ENCODE peak calls at places on chromosome 14, in eight cellular contexts. One of them, this sample, is unnamed.

GRCh38 chr14:20610002-20610765 is 19.0 kb upstream of the RNASE12 start:
- DNase-seq in body of pancreas: peak
- DNase-seq in GM12878: no peak
- DNase-seq in IMR-90: peak
- DNase-seq in heart left ventricle: peak
- DNase-seq in suprapubic skin: peak
- DNase-seq in erythroblast: peak
- DNase-seq in adrenal gland: peak
- DNase-seq in this sample: no peak

GRCh38 chr14:22606380-22606779 is 8.3 kb downstream of the ABHD4 start:
- DNase-seq in body of pancreas: no peak
- DNase-seq in GM12878: no peak
- DNase-seq in IMR-90: peak
- DNase-seq in heart left ventricle: no peak
- DNase-seq in suprapubic skin: no peak
- DNase-seq in erythroblast: no peak
- DNase-seq in adrenal gland: no peak
- DNase-seq in this sample: no peak

GRCh38 chr14:106789318-106789717 is 1262.9 kb downstream of the TMEM121 start:
- DNase-seq in body of pancreas: no peak
- DNase-seq in GM12878: no peak
- DNase-seq in IMR-90: no peak
- DNase-seq in heart left ventricle: no peak
- DNase-seq in suprapubic skin: no peak
- DNase-seq in erythroblast: no peak
- DNase-seq in adrenal gland: no peak
- DNase-seq in this sample: no peak

GRCh38 chr14:29925106-29925722 is 2.4 kb downstream of the PRKD1 start:
- DNase-seq in body of pancreas: no peak
- DNase-seq in GM12878: no peak
- DNase-seq in IMR-90: peak
- DNase-seq in heart left ventricle: no peak
- DNase-seq in suprapubic skin: no peak
- DNase-seq in erythroblast: no peak
- DNase-seq in adrenal gland: no peak
- DNase-seq in this sample: no peak

GRCh38 chr14:90228478-90228877 is 27.9 kb upstream of the PSMC1 start:
- DNase-seq in body of pancreas: no peak
- DNase-seq in GM12878: no peak
- DNase-seq in IMR-90: no peak
- DNase-seq in heart left ventricle: no peak
- DNase-seq in suprapubic skin: no peak
- DNase-seq in erythroblast: no peak
- DNase-seq in adrenal gland: no peak
- DNase-seq in this sample: no peak

GRCh38 chr14:78950654-78951053 is 780.5 kb downstream of the NRXN3 start:
- DNase-seq in body of pancreas: no peak
- DNase-seq in GM12878: no peak
- DNase-seq in IMR-90: peak
- DNase-seq in heart left ventricle: no peak
- DNase-seq in suprapubic skin: no peak
- DNase-seq in erythroblast: no peak
- DNase-seq in adrenal gland: peak
- DNase-seq in this sample: no peak

GRCh38 chr14:46147486-46147885 is 504.1 kb downstream of the RPL10L start:
- DNase-seq in body of pancreas: no peak
- DNase-seq in GM12878: no peak
- DNase-seq in IMR-90: no peak
- DNase-seq in heart left ventricle: no peak
- DNase-seq in suprapubic skin: no peak
- DNase-seq in erythroblast: no peak
- DNase-seq in adrenal gland: no peak
- DNase-seq in this sample: no peak

GRCh38 chr14:65958664-65959562 is 527.3 kb upstream of the CCDC196 start:
- DNase-seq in body of pancreas: no peak
- DNase-seq in GM12878: no peak
- DNase-seq in IMR-90: peak
- DNase-seq in heart left ventricle: no peak
- DNase-seq in suprapubic skin: no peak
- DNase-seq in erythroblast: peak
- DNase-seq in adrenal gland: peak
- DNase-seq in this sample: no peak

GRCh38 chr14:83280719-83281118 is 1747.1 kb upstream of the SEL1L start:
- DNase-seq in body of pancreas: no peak
- DNase-seq in GM12878: no peak
- DNase-seq in IMR-90: no peak
- DNase-seq in heart left ventricle: no peak
- DNase-seq in suprapubic skin: no peak
- DNase-seq in erythroblast: no peak
- DNase-seq in adrenal gland: no peak
- DNase-seq in this sample: no peak

GRCh38 chr14:68981539-68981976 is 2.5 kb upstream of the ACTN1 start:
- DNase-seq in body of pancreas: no peak
- DNase-seq in GM12878: no peak
- DNase-seq in IMR-90: peak
- DNase-seq in heart left ventricle: no peak
- DNase-seq in suprapubic skin: no peak
- DNase-seq in erythroblast: no peak
- DNase-seq in adrenal gland: no peak
- DNase-seq in this sample: no peak
- TF ChIP-seq POLR2A in body of pancreas: no peak
- TF ChIP-seq POLR2A in GM12878: no peak
- TF ChIP-seq POLR2A in IMR-90: peak
- TF ChIP-seq POLR2A in heart left ventricle: no peak
- TF ChIP-seq POLR2A in suprapubic skin: no peak
- TF ChIP-seq POLR2A in erythroblast: no peak
- TF ChIP-seq POLR2A in adrenal gland: no peak
- TF ChIP-seq POLR2A in this sample: no peak

GRCh38 chr14:54440454-54440853 is 720 bp downstream of the CNIH1 start:
- DNase-seq in body of pancreas: no peak
- DNase-seq in GM12878: no peak
- DNase-seq in IMR-90: peak
- DNase-seq in heart left ventricle: no peak
- DNase-seq in suprapubic skin: no peak
- DNase-seq in erythroblast: peak
- DNase-seq in adrenal gland: no peak
- DNase-seq in this sample: no peak

GRCh38 chr14:54440037-54440436 is 1.1 kb downstream of the CNIH1 start:
- DNase-seq in body of pancreas: no peak
- DNase-seq in GM12878: no peak
- DNase-seq in IMR-90: peak
- DNase-seq in heart left ventricle: no peak
- DNase-seq in suprapubic skin: no peak
- DNase-seq in erythroblast: peak
- DNase-seq in adrenal gland: no peak
- DNase-seq in this sample: no peak

GRCh38 chr14:54444003-54444402 is 2.8 kb upstream of the CNIH1 start:
- DNase-seq in body of pancreas: no peak
- DNase-seq in GM12878: no peak
- DNase-seq in IMR-90: no peak
- DNase-seq in heart left ventricle: no peak
- DNase-seq in suprapubic skin: no peak
- DNase-seq in erythroblast: no peak
- DNase-seq in adrenal gland: no peak
- DNase-seq in this sample: no peak

GRCh38 chr14:54438703-54439102 is 2.5 kb downstream of the CNIH1 start:
- DNase-seq in body of pancreas: no peak
- DNase-seq in GM12878: no peak
- DNase-seq in IMR-90: no peak
- DNase-seq in heart left ventricle: no peak
- DNase-seq in suprapubic skin: no peak
- DNase-seq in erythroblast: no peak
- DNase-seq in adrenal gland: no peak
- DNase-seq in this sample: no peak

DNA sequence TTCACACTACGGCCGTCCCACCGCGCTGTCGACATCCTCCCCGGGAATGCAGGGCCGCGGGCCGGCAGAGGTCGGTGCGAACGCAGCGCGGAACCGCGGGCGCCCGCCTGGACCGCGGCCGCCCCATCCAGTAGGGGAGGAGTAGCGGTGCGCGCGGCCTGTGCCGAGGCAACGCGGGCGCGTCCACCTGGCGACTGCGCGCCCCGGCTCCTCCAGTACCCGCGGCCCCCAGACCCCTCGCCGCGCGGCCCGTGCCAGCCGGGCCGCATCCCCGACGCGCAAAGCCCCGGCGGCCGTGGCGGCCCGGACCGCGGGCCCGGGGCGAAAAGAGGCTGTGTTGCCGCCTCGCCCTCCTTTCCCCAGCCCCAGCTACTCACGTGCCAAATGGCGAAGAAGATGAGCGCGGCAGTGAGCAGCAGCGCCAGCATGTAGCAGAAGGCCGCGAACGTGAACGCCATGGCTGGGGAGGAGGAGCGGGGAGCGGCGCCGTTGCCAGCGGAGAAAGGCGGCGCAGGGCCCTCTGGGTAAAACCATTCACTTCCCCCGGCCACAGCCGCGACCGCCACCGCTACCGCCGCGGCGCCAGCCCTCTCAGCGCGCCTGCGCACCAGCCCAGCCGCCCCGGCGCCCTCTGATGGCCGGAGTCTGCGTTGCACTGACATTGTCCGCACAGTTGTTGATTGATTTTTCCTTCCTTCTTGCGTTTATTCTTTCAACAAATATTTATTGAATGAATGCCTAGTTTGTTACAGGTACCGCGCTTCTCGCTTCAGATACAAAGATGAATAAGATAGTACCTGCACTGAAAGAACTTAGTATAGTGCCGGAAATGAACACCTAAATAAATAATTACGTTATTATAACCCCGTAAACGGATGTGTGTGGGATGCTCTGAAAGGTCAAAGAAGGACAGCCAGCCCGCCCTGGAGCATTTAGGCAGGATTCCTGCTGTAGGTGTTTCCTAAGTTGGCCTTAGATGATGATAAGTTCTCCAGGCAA is at the start of gene CNIH1:
- DNase-seq in body of pancreas: peak
- DNase-seq in GM12878: peak
- DNase-seq in IMR-90: peak
- DNase-seq in heart left ventricle: peak
- DNase-seq in suprapubic skin: peak
- DNase-seq in erythroblast: peak
- DNase-seq in adrenal gland: peak
- DNase-seq in this sample: peak
- TF ChIP-seq POLR2A in body of pancreas: peak
- TF ChIP-seq POLR2A in GM12878: peak
- TF ChIP-seq POLR2A in IMR-90: peak
- TF ChIP-seq POLR2A in heart left ventricle: no peak
- TF ChIP-seq POLR2A in suprapubic skin: peak
- TF ChIP-seq POLR2A in erythroblast: peak
- TF ChIP-seq POLR2A in adrenal gland: peak
- TF ChIP-seq POLR2A in this sample: peak

GRCh38 chr14:76779221-76780057 is 18.2 kb downstream of the VASH1 start:
- DNase-seq in body of pancreas: no peak
- DNase-seq in GM12878: no peak
- DNase-seq in IMR-90: no peak
- DNase-seq in heart left ventricle: no peak
- DNase-seq in suprapubic skin: no peak
- DNase-seq in erythroblast: no peak
- DNase-seq in adrenal gland: no peak
- DNase-seq in this sample: no peak

GRCh38 chr14:76780875-76781647 is 19.8 kb downstream of the VASH1 start:
- DNase-seq in body of pancreas: no peak
- DNase-seq in GM12878: no peak
- DNase-seq in IMR-90: peak
- DNase-seq in heart left ventricle: no peak
- DNase-seq in suprapubic skin: no peak
- DNase-seq in erythroblast: no peak
- DNase-seq in adrenal gland: peak
- DNase-seq in this sample: no peak

GRCh38 chr14:76778546-76779215 is 17.4 kb downstream of the VASH1 start:
- DNase-seq in body of pancreas: no peak
- DNase-seq in GM12878: no peak
- DNase-seq in IMR-90: no peak
- DNase-seq in heart left ventricle: no peak
- DNase-seq in suprapubic skin: no peak
- DNase-seq in erythroblast: no peak
- DNase-seq in adrenal gland: no peak
- DNase-seq in this sample: no peak

GRCh38 chr14:76780360-76780759 is 19.1 kb downstream of the VASH1 start:
- DNase-seq in body of pancreas: no peak
- DNase-seq in GM12878: no peak
- DNase-seq in IMR-90: no peak
- DNase-seq in heart left ventricle: no peak
- DNase-seq in suprapubic skin: no peak
- DNase-seq in erythroblast: no peak
- DNase-seq in adrenal gland: no peak
- DNase-seq in this sample: no peak

DNA sequence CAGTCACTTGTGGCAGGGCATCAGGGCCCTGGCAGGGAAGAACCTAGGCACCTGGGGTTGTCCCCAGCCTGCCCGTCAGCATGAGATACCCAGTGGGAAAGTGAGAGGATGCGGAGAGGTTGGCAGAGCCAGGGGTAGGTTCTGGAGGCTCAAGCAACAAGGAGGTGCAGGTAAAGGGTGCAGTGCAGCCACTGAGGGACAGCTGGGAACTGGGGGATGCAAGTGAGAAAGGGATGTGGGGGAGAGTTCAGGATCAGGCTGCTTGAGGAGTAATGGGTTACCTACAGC is 18.7 kb downstream of the VASH1 start:
- DNase-seq in body of pancreas: no peak
- DNase-seq in GM12878: no peak
- DNase-seq in IMR-90: no peak
- DNase-seq in heart left ventricle: no peak
- DNase-seq in suprapubic skin: no peak
- DNase-seq in erythroblast: no peak
- DNase-seq in adrenal gland: no peak
- DNase-seq in this sample: no peak
- TF ChIP-seq POLR2A in body of pancreas: no peak
- TF ChIP-seq POLR2A in GM12878: no peak
- TF ChIP-seq POLR2A in IMR-90: no peak
- TF ChIP-seq POLR2A in heart left ventricle: no peak
- TF ChIP-seq POLR2A in suprapubic skin: no peak
- TF ChIP-seq POLR2A in erythroblast: no peak
- TF ChIP-seq POLR2A in adrenal gland: no peak
- TF ChIP-seq POLR2A in this sample: no peak

DNA sequence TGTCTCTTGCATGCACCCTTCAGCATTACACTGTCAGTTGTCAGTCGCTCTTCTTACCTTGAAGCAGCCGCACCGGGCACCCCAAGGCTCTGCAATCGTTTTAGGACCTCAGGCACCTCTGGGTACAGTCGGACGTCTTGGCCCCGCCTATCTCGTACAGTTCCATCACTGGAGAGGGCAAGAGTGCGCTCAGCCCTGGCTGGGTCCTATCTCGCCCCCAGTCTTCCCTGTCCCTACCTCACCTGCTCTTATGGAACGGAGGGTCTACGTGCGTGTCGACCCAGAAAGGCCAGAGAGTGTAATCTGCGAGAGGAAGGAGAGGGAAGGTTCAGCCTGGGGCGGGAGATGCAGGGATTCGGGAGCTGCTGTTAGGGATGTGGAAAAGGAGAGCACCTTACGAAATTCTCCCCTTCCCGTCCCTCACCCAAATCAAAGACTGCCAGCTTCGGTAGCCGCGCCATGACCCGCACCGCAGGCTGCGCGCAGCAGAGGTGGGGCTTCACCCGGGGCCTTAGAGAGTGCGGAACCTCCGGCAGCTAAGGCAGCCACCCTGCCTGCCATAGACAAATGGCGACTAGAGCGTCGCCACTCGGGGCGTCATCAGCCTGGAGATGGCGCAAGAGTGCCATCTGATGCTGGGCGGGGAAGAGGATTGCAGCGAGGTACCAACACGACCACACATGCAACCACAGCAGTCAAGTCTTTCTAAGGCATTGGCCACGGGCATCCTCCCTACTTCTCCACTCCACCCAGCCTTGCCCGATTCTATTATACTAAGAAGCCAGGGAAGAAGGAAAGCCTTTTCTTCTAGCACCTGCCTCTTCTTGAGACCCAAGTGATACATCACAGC is at the start of gene MDP1:
- DNase-seq in body of pancreas: peak
- DNase-seq in GM12878: peak
- DNase-seq in IMR-90: peak
- DNase-seq in heart left ventricle: peak
- DNase-seq in suprapubic skin: peak
- DNase-seq in erythroblast: peak
- DNase-seq in adrenal gland: peak
- DNase-seq in this sample: no peak
- TF ChIP-seq POLR2A in body of pancreas: peak
- TF ChIP-seq POLR2A in GM12878: peak
- TF ChIP-seq POLR2A in IMR-90: peak
- TF ChIP-seq POLR2A in heart left ventricle: no peak
- TF ChIP-seq POLR2A in suprapubic skin: peak
- TF ChIP-seq POLR2A in erythroblast: peak
- TF ChIP-seq POLR2A in adrenal gland: peak
- TF ChIP-seq POLR2A in this sample: peak

This sample was measured in H54.